ENCODE peak calls at places on chromosome X, in four cellular contexts. E is mesendoderm, U is neuronal stem cell, H is IMR-90. Z is an unnamed sample.

GRCh38 chrX:65575024-65575423 is 40.4 kb upstream of the LAS1L start:
- DNase-seq in E (no peak), U (no peak), H (peak; percentile 33), Z (no peak)

GRCh38 chrX:54494970-54495813 is 842 bp downstream of the FGD1 start:
- DNase-seq in E (no peak), U (no peak), H (peak; percentile 18), Z (peak; percentile 46)

GRCh38 chrX:67546496-67547423 is 2.9 kb downstream of the AR start:
- DNase-seq in E (peak; percentile 70), U (no peak), H (no peak), Z (peak; percentile 26)

GRCh38 chrX:136961594-136962135 is 72.1 kb downstream of the GPR101 start:
- DNase-seq in E (no peak), U (no peak), H (no peak), Z (no peak)

GRCh38 chrX:16981980-16982379 is 35.5 kb downstream of the REPS2 start:
- DNase-seq in E (no peak), U (no peak), H (no peak), Z (no peak)

GRCh38 chrX:150548684-150549083 is 19.7 kb upstream of the MTM1 start:
- DNase-seq in E (no peak), U (no peak), H (peak; percentile 39), Z (no peak)

GRCh38 chrX:37783284-37783683 is 3.4 kb downstream of the CYBB start:
- DNase-seq in E (no peak), U (no peak), H (no peak), Z (no peak)

GRCh38 chrX:123685273-123685672 is 47.6 kb downstream of the THOC2 start:
- DNase-seq in E (no peak), U (no peak), H (no peak), Z (no peak)

GRCh38 chrX:78333521-78333920 is 6.1 kb upstream of the CYSLTR1 start:
- DNase-seq in E (peak; percentile 3), U (no peak), H (no peak), Z (no peak)

GRCh38 chrX:78199851-78200250 is 60.4 kb upstream of the TAF9B start:
- DNase-seq in E (peak; percentile 10), U (no peak), H (peak; percentile 8), Z (peak; percentile 6)

GRCh38 chrX:72121381-72121780 is 10.3 kb downstream of the RTL5 start:
- DNase-seq in E (no peak), U (no peak), H (peak; percentile 75), Z (peak; percentile 78)

GRCh38 chrX:17553451-17553850 is 178.5 kb downstream of the NHS start:
- DNase-seq in E (peak; percentile 36), U (no peak), H (peak; percentile 70), Z (peak; percentile 4)

GRCh38 chrX:12372111-12372510 is 233.8 kb downstream of the FRMPD4 start:
- DNase-seq in E (peak; percentile 67), U (no peak), H (peak; percentile 68), Z (no peak)

GRCh38 chrX:10160221-10160620 is 3.4 kb downstream of the CLCN4 start:
- DNase-seq in E (peak; percentile 56), U (no peak), H (no peak), Z (no peak)

GRCh38 chrX:138858438-138858837 is 146.9 kb upstream of the FGF13 start:
- DNase-seq in E (peak; percentile 73), U (no peak), H (peak; percentile 1), Z (peak; percentile 67)

DNA sequence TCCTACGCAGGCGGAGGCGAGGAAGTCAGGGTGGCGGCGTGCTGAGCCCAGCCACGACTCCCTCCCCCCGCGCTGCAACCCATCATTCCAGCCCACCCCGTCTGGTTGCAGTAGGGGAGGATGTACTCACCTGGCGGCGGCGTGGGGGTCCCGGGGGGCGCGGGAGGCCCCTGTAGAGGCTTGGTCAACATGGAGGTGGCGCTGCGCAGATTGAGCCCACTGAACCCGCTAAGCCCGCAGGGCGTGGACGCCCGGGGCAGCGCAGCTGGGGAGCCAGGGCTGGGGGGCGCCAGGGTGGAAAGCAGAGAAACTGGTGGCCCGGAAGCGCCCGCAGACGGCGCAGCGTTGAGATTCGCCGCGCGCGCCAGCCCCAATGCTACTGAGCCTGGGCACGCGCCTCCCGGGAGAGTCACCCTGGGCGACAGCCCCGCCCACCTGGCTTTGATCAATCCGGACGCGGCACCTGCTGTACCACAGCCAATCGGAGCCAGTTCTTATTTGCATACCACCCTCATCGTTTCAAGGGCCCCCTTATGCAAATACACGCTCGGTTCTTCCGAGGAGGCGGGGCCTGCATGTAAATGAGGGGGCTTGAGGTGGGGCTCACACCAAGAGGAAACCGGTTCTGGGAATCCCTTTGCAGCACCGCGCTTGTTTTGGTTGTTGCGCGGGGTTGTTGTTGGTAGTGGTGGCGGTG is at the start of gene PIM2:
- DNase-seq in E (peak; percentile 99), U (peak; percentile 87), H (peak; percentile 82), Z (peak; percentile 94)
- H3K23ac ChIP-seq in E (no peak within 1 kb of the TSS), U (peak within 1 kb of the TSS; percentile 55), H (peak within 1 kb of the TSS; percentile 73), Z (peak within 1 kb of the TSS; percentile 89)

GRCh38 chrX:147846676-147847075 is 65.0 kb upstream of the FMR1 start:
- DNase-seq in E (no peak), U (no peak), H (no peak), Z (no peak)

GRCh38 chrX:147850875-147851274 is 60.8 kb upstream of the FMR1 start:
- DNase-seq in E (no peak), U (no peak), H (no peak), Z (no peak)

GRCh38 chrX:147853701-147854100 is 58.0 kb upstream of the FMR1 start:
- DNase-seq in E (peak; percentile 47), U (no peak), H (no peak), Z (no peak)

GRCh38 chrX:147848009-147848408 is 63.7 kb upstream of the FMR1 start:
- DNase-seq in E (no peak), U (no peak), H (no peak), Z (no peak)

DNA sequence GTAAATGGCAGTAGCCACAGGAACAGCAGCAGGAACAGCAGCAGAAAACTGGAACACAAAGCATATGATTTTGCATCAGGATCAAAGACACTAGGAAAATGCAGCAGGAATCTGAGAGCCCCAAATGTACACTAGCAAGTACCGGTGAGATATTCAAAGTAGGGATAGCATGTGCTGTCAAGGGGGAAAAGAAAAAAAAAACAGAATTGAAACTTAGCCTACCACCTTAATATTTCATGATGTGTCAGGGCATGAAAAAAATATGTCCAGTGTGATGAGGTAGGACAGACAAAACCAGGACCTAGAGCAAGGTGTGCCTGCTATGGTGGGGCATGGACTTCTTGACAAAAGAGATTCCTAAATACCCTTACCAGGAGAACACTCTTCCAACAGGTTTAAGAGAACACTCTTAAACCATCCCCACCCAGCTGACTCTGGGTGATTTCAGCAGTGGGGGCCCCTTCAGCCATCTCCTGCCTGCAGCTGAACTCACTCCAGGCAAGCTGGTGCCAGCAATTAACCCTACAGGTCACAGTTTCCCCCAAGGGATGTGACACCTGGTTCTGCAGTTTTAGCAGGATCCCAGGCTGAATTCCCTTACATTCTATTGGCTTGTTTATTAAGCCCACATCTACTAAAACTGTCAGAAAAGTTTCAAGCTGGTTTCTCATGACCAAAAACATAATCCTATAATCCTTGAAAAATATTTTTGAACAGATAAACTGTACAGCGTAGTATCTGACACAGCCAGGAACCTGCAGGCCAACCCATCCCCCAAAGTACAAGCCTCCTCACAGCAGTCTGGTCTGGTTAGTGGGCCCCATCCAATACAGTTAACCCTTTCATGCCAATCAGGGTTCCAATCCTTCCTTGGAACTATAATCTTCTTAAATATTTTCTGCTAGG is 62.9 kb upstream of the FMR1 start:
- DNase-seq in E (peak; percentile 4), U (no peak), H (no peak), Z (no peak)
- H3K4ac ChIP-seq in E (no peak overlapping the region), U (no peak overlapping the region), H (no peak overlapping the region), Z (no peak overlapping the region)

DNA sequence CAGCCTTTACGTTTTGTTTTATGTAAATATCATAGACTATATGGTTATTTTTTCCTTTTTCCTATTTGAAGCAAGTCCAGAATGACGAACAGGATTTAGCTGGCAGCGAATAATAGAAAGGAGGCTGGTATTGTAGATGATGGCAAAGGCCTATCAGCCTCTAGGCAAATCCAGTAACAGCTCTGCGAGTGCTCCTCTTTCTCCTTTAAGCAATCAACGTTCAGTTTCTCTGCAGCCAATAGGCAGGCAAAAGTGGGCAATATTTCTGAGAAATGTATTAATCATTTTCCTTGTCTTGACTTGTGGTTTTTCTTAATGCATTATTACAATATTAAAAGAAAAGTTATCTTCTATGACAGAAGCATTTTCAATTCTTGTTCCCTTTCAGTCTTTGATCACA is 183.3 kb downstream of the SH3KBP1 start:
- DNase-seq in E (no peak), U (no peak), H (no peak), Z (no peak)
- H3K23ac ChIP-seq in E (no peak overlapping the region), U (no peak overlapping the region), H (no peak overlapping the region), Z (no peak overlapping the region)

GRCh38 chrX:154396948-154397887 is 959 bp upstream of the RPL10 start:
- DNase-seq in E (peak; percentile 68), U (no peak), H (peak; percentile 46), Z (peak; percentile 79)
- H3K4ac ChIP-seq in E (peak overlapping the region; percentile 77), U (no peak overlapping the region), H (peak overlapping the region; percentile 91), Z (peak overlapping the region; percentile 89)

GRCh38 chrX:1534321-1535168 is 2.4 kb downstream of the P2RY8 start:
- DNase-seq in E (peak; percentile 16), U (no peak), H (no peak), Z (no peak)
- H3K23ac ChIP-seq in E (no peak overlapping the region), U (no peak overlapping the region), H (no peak overlapping the region), Z (no peak overlapping the region)

DNA sequence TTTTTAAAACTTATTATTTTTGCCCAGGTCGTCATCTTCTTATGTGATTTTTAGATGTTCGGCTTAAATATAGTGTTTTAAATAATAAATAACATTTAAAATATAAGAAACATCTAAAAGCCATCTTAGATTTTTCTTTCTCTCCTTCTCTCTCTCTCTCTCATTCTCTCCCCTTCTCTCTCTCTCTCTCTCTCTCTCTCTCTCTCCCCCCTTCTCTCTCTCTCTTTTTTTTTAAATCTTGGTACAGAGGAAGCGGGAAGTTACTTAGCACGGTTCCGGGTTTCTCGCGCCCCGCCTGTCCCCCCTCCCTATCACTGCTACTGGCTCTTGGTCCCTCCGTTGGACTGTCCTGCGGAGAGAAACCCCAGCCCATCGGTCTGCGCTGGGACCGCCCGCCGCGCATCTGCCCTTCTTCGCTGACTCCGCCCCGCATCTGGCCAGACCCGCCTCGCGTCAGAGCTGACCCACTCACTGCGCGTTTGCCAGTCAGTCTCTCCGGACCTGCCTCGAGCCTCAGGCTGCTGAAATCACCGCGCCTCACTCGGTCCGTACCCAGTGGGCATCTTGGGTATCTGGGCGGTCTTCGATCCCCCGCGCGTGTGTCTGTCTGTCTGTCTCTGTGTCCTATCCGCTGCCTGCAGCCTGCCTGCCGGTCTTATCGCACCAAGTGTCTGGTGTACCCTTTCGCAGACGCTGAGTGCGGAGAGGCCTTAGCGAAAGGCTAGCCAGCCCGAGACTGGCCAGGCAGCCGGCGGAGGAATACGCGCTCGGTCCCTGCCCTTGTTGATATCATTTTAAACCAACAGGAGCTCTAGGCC is at the start of gene PABPC5:
- DNase-seq in E (peak; percentile 83), U (peak; percentile 53), H (peak; percentile 82), Z (peak; percentile 82)
- H3K4ac ChIP-seq in E (no peak within 1 kb of the TSS), U (no peak within 1 kb of the TSS), H (peak within 1 kb of the TSS; percentile 10), Z (no peak within 1 kb of the TSS)

GRCh38 chrX:24646745-24647182 is 383 bp downstream of the PCYT1B start:
- DNase-seq in E (no peak), U (peak; percentile 37), H (no peak), Z (peak; percentile 20)
- H3K23ac ChIP-seq in E (no peak overlapping the region), U (no peak overlapping the region), H (no peak overlapping the region), Z (no peak overlapping the region)

Z was measured in mesenchymal stem cell.